ENCODE peak calls at places on chromosomes 3 and 15, in four cellular contexts. H is stimulated activated CD8-positive, alpha-beta memory T cell treated with anti-CD3 and anti-CD28 coated beads, Interleukin-15, amount 100 ng/mL, for 24 hours; Q is amniotic stem cell; Z is H4. O is an unnamed sample.
A peak's percentile ranks its signal among the peaks of the same experiment; 100 is the strongest.

GRCh38 chr15:46127361-46127874 is 492.6 kb downstream of the SQOR start:
- DNase-seq in Q (no peak), Z (peak; percentile 34), H (no peak), O (no peak)

GRCh38 chr15:27589260-27589659 is 509.9 kb downstream of the OCA2 start:
- DNase-seq in Z (no peak), H (no peak), Q (no peak), O (no peak)

GRCh38 chr15:40358492-40359353 is 704 bp downstream of the DISP2 start:
- DNase-seq in H (no peak), Z (no peak), Q (no peak), O (no peak)

GRCh38 chr3:149812165-149812605 is 830 bp upstream of the RNF13 start:
- DNase-seq in H (no peak), Z (no peak), Q (no peak), O (no peak)

GRCh38 chr3:48648188-48648850 is 13.1 kb upstream of the SLC26A6 start:
- DNase-seq in Q (no peak), Z (no peak), H (no peak), O (no peak)

GRCh38 chr3:197478746-197479668 is 76.8 kb downstream of the BDH1 start:
- DNase-seq in Q (peak; percentile 35), H (no peak), Z (peak; percentile 81), O (no peak)

GRCh38 chr3:39108309-39108708 is 829 bp downstream of the TTC21A start:
- DNase-seq in Q (no peak), H (no peak), Z (no peak), O (peak; percentile 25)

GRCh38 chr3:55526332-55527030 is 39.4 kb upstream of the WNT5A start:
- DNase-seq in H (no peak), Z (no peak), Q (no peak), O (no peak)

GRCh38 chr15:94026458-94026967 is 204.8 kb upstream of the MCTP2 start:
- DNase-seq in Z (peak; percentile 79), H (no peak), Q (no peak), O (no peak)

GRCh38 chr3:71760140-71760539 is 6.5 kb downstream of the GPR27 start:
- DNase-seq in Z (no peak), Q (no peak), H (no peak), O (no peak)

GRCh38 chr15:101128191-101128590 is 123.7 kb downstream of the CHSY1 start:
- DNase-seq in Q (peak; percentile 73), H (no peak), Z (peak; percentile 70), O (no peak)

GRCh38 chr15:97866994-97867393 is 93.5 kb upstream of the ARRDC4 start:
- DNase-seq in H (no peak), Z (no peak), Q (no peak), O (no peak)

O was measured in type B pancreatic cell.